ENCODE peak calls at places on chromosomes 3 and 15, in five cellular contexts. Z is sigmoid colon, X is lower leg skin, B is adrenal gland, P is heart left ventricle. J is an unnamed sample.

GRCh38 chr15:33152502-33153109 is 41.9 kb downstream of the FMN1 start:
- DNase-seq in Z (no peak), X (no peak), B (no peak), P (no peak), J (no peak)

GRCh38 chr15:88613074-88613944 is 7.8 kb upstream of the AEN start:
- DNase-seq in Z (no peak), X (no peak), B (no peak), P (no peak), J (peak)

GRCh38 chr15:90560229-90560771 is 30.6 kb downstream of the CRTC3 start:
- DNase-seq in Z (peak), X (peak), B (peak), P (peak), J (no peak)

GRCh38 chr15:38593523-38593922 is 28.9 kb upstream of the RASGRP1 start:
- DNase-seq in Z (no peak), X (no peak), B (no peak), P (no peak), J (no peak)

GRCh38 chr15:63473999-63474809 is 30.2 kb upstream of the USP3 start:
- DNase-seq in Z (no peak), X (no peak), B (peak), P (no peak), J (no peak)

GRCh38 chr3:172152869-172153268 is 113.5 kb downstream of the FNDC3B start:
- DNase-seq in Z (no peak), X (no peak), B (peak), P (peak), J (no peak)

GRCh38 chr15:50241684-50242450 is 23.7 kb downstream of the HDC start:
- DNase-seq in Z (no peak), X (no peak), B (no peak), P (no peak), J (no peak)

GRCh38 chr15:80586141-80586540 is 109.0 kb upstream of the ABHD17C start:
- DNase-seq in Z (no peak), X (peak), B (no peak), P (no peak), J (no peak)

GRCh38 chr3:51304230-51304629 is 80.9 kb upstream of the MANF start:
- DNase-seq in Z (no peak), X (no peak), B (no peak), P (no peak), J (no peak)

GRCh38 chr3:112376413-112376812 is 43.5 kb downstream of the CD200 start:
- DNase-seq in Z (no peak), X (no peak), B (no peak), P (no peak), J (no peak)

GRCh38 chr15:74037171-74038117 is 42.9 kb downstream of the PML start:
- DNase-seq in Z (no peak), X (peak), B (no peak), P (no peak), J (no peak)
- TF ChIP-seq POLR2A in Z (no peak), X (no peak), B (no peak), P (no peak), J (no peak)

GRCh38 chr15:40843183-40843884 is 514 bp upstream of the SPINT1 start:
- DNase-seq in Z (no peak), X (no peak), B (no peak), P (no peak), J (no peak)
- TF ChIP-seq POLR2A in Z (no peak), X (no peak), B (no peak), P (no peak), J (no peak)

GRCh38 chr3:32781211-32781968 is 36.4 kb upstream of the TRIM71 start:
- DNase-seq in Z (peak), X (peak), B (peak), P (peak), J (peak)
- TF ChIP-seq POLR2A in Z (no peak), X (no peak), B (no peak), P (no peak), J (no peak)

GRCh38 chr3:12798559-12799179 is 2.2 kb downstream of the CAND2 start:
- DNase-seq in Z (no peak), X (no peak), B (peak), P (peak), J (no peak)
- TF ChIP-seq POLR2A in Z (no peak), X (no peak), B (no peak), P (no peak), J (no peak)